ENCODE peak calls at places on chromosomes 11 and 22, in seven cellular contexts. B is NCI-H1417; V is stimulated activated naive CD4-positive, alpha-beta T cell; G is GM10248; Q is non-pigmented ciliary epithelial cell; X is MV-4-11; U is colonic mucosa. Y is an unnamed sample.

GRCh38 chr11:118790357-118791014 is 478 bp downstream of the DDX6 start:
- DNase-seq in U (peak), B (peak), Q (no peak), G (peak), V (peak), X (peak), Y (peak)

GRCh38 chr11:61298663-61299244 is 3.6 kb upstream of the VWCE start:
- DNase-seq in G (no peak), X (no peak), B (no peak), V (no peak), Q (no peak), U (no peak), Y (no peak)

GRCh38 chr11:5289696-5290095 is 12.1 kb downstream of the OR51B4 start:
- DNase-seq in Q (no peak), G (no peak), V (no peak), B (no peak), U (no peak), X (no peak), Y (no peak)

GRCh38 chr11:78419327-78419726 is 1.7 kb upstream of the GAB2 start:
- DNase-seq in G (no peak), B (peak), V (no peak), Q (peak), U (peak), X (peak), Y (no peak)

GRCh38 chr22:44312766-44313165 is at the start of gene SHISAL1:
- DNase-seq in G (no peak), Q (no peak), U (no peak), X (no peak), V (no peak), B (no peak), Y (no peak)

GRCh38 chr22:48599346-48599745 is 1228.3 kb downstream of the BRD1 start:
- DNase-seq in U (no peak), V (no peak), X (no peak), B (no peak), G (no peak), Q (no peak), Y (no peak)

GRCh38 chr22:36149464-36149863 is 11.1 kb downstream of the APOL3 start:
- DNase-seq in B (no peak), Q (no peak), G (no peak), U (no peak), V (no peak), X (peak), Y (no peak)

GRCh38 chr11:12149672-12150225 is 39.4 kb downstream of the MICAL2 start:
- DNase-seq in X (peak), Q (no peak), V (no peak), B (no peak), G (peak), U (no peak), Y (peak)

GRCh38 chr11:61010466-61011238 is 39.2 kb downstream of the CD6 start:
- DNase-seq in V (no peak), Q (no peak), X (no peak), G (no peak), U (no peak), B (no peak), Y (no peak)

GRCh38 chr22:38106814-38107578 is 3.5 kb downstream of the BAIAP2L2 start:
- DNase-seq in B (no peak), X (no peak), U (no peak), G (no peak), Q (no peak), V (no peak), Y (no peak)

GRCh38 chr11:66543263-66544107 is 2.4 kb downstream of the ZDHHC24 start:
- DNase-seq in V (no peak), B (no peak), U (peak), Q (no peak), G (peak), X (peak), Y (no peak)

GRCh38 chr11:2929511-2929879 is 275 bp upstream of the PHLDA2 start:
- DNase-seq in X (peak), Q (no peak), V (no peak), B (no peak), U (peak), G (peak), Y (peak)

GRCh38 chr11:78414321-78415051 is 3.1 kb downstream of the GAB2 start:
- DNase-seq in V (no peak), Q (no peak), U (no peak), X (no peak), B (peak), G (no peak), Y (peak)

GRCh38 chr11:57982763-57983162 is 40.9 kb upstream of the OR9Q1 start:
- DNase-seq in Q (no peak), G (no peak), U (no peak), X (no peak), V (no peak), B (no peak), Y (no peak)

GRCh38 chr11:8206251-8207079 is 37.6 kb upstream of the RIC3 start:
- DNase-seq in G (no peak), V (no peak), Q (no peak), B (peak), X (peak), U (peak), Y (peak)

GRCh38 chr11:133966924-133967598 is 10.3 kb upstream of the IGSF9B start:
- DNase-seq in Q (no peak), U (peak), V (peak), X (no peak), B (no peak), G (peak), Y (peak)

GRCh38 chr11:34650528-34650927 is 29.6 kb downstream of the EHF start:
- DNase-seq in B (no peak), U (no peak), G (peak), V (peak), Q (no peak), X (peak), Y (peak)

GRCh38 chr11:45254070-45254469 is 32.1 kb downstream of the SYT13 start:
- DNase-seq in G (no peak), V (no peak), U (no peak), B (no peak), X (no peak), Q (no peak), Y (no peak)

GRCh38 chr11:66015936-66016792 is 4.4 kb downstream of the CST6 start:
- DNase-seq in Q (no peak), B (no peak), G (no peak), X (no peak), V (no peak), U (no peak), Y (no peak)

GRCh38 chr11:538431-539051 is 1.2 kb downstream of the LRRC56 start:
- DNase-seq in X (no peak), U (no peak), Q (no peak), V (no peak), G (no peak), B (no peak), Y (no peak)

GRCh38 chr11:123700774-123701173 is 40.7 kb downstream of the ZNF202 start:
- DNase-seq in X (peak), Q (no peak), B (no peak), U (peak), V (no peak), G (no peak), Y (no peak)

GRCh38 chr11:13012037-13012693 is 3.0 kb downstream of the RASSF10 start:
- DNase-seq in X (no peak), B (no peak), Q (no peak), V (no peak), G (no peak), U (peak), Y (no peak)

GRCh38 chr22:36927671-36928070 is 14.2 kb downstream of the CSF2RB start:
- DNase-seq in G (no peak), B (no peak), X (no peak), V (no peak), Q (no peak), U (no peak), Y (no peak)

GRCh38 chr11:80846979-80847378 is 1406.1 kb upstream of the TENM4 start:
- DNase-seq in B (no peak), V (no peak), X (no peak), G (peak), U (no peak), Q (no peak), Y (no peak)

GRCh38 chr11:108635106-108635505 is 29.8 kb upstream of the DDX10 start:
- DNase-seq in V (no peak), B (no peak), X (no peak), Q (no peak), U (no peak), G (no peak), Y (no peak)

GRCh38 chr11:65204143-65204542 is 22.4 kb downstream of the CAPN1 start:
- DNase-seq in B (no peak), V (no peak), U (no peak), G (no peak), Q (no peak), X (no peak), Y (no peak)

GRCh38 chr11:1303973-1304372 is 5.5 kb downstream of the TOLLIP start:
- DNase-seq in X (no peak), V (no peak), B (no peak), U (no peak), G (no peak), Q (no peak), Y (no peak)

GRCh38 chr22:46007003-46007847 is 30.3 kb upstream of the WNT7B start:
- DNase-seq in G (no peak), V (no peak), X (peak), B (no peak), Q (no peak), U (no peak), Y (no peak)

GRCh38 chr11:104043137-104043536 is 6.7 kb downstream of the DDI1 start:
- DNase-seq in X (no peak), B (no peak), U (no peak), V (no peak), Q (peak), G (no peak), Y (no peak)

GRCh38 chr11:124676386-124676785 is 2.7 kb downstream of the SPA17 start:
- DNase-seq in G (no peak), U (peak), Q (no peak), V (no peak), X (peak), B (no peak), Y (no peak)

GRCh38 chr11:66281776-66282467 is 3.9 kb downstream of the CNIH2 start:
- DNase-seq in B (no peak), U (no peak), X (no peak), G (no peak), Q (no peak), V (no peak), Y (no peak)

GRCh38 chr11:68819362-68819761 is 22.4 kb downstream of the CPT1A start:
- DNase-seq in X (no peak), B (no peak), V (no peak), U (no peak), G (no peak), Q (no peak), Y (peak)

GRCh38 chr11:106011481-106011880 is 10.6 kb downstream of the MSANTD4 start:
- DNase-seq in U (no peak), V (no peak), X (no peak), Q (no peak), B (no peak), G (no peak), Y (no peak)

GRCh38 chr11:59560290-59560701 is 49.0 kb downstream of the OR4D9 start:
- DNase-seq in Q (no peak), U (peak), B (peak), V (peak), G (peak), X (peak), Y (peak)

GRCh38 chr11:32446227-32446626 is 10.9 kb upstream of the WT1 start:
- DNase-seq in Q (no peak), X (no peak), U (no peak), B (no peak), G (no peak), V (no peak), Y (no peak)

GRCh38 chr11:96205460-96205809 is 137.6 kb downstream of the MAML2 start:
- DNase-seq in G (no peak), X (no peak), V (no peak), U (no peak), Q (no peak), B (no peak), Y (no peak)

GRCh38 chr11:75384438-75385080 is 14.8 kb upstream of the RPS3 start:
- DNase-seq in V (peak), B (peak), X (peak), Q (no peak), U (peak), G (peak), Y (peak)

GRCh38 chr11:25943777-25944661 is 387.9 kb upstream of the ANO3 start:
- DNase-seq in G (no peak), Q (no peak), B (no peak), X (no peak), U (peak), V (no peak), Y (no peak)

Y was measured in K562.